ENCODE peak calls at places on chromosomes 6 and 20, in eight cellular contexts. N is hepatocyte, U is left lung, X is IMR-90, V is AG10803, Z is astrocyte of the cerebellum, A is B cell, O is AG09309. J is an unnamed sample.

GRCh38 chr6:21935561-21936028 is 342.0 kb downstream of the SOX4 start:
- DNase-seq in N (no peak), U (no peak), X (peak; percentile 69), V (peak; percentile 76), Z (no peak), A (no peak), O (no peak), J (peak; percentile 53)

GRCh38 chr20:1697592-1697991 is 40.0 kb upstream of the SIRPG start:
- DNase-seq in N (no peak), U (no peak), X (no peak), V (no peak), Z (no peak), A (no peak), O (no peak), J (no peak)

GRCh38 chr20:63858393-63859165 is 2.7 kb upstream of the ABHD16B start:
- DNase-seq in N (no peak), U (peak; percentile 74), X (peak; percentile 59), V (no peak), Z (no peak), A (no peak), O (no peak), J (peak; percentile 25)

GRCh38 chr6:82025271-82025670 is 222.3 kb downstream of the IBTK start:
- DNase-seq in N (no peak), U (no peak), X (peak; percentile 15), V (peak; percentile 62), Z (no peak), A (no peak), O (no peak), J (peak; percentile 18)

GRCh38 chr20:57844626-57845596 is 135.1 kb upstream of the PMEPA1 start:
- DNase-seq in N (no peak), U (no peak), X (no peak), V (no peak), Z (no peak), A (no peak), O (no peak), J (no peak)

GRCh38 chr20:9143926-9144325 is 75.0 kb downstream of the PLCB4 start:
- DNase-seq in N (no peak), U (no peak), X (no peak), V (peak; percentile 45), Z (no peak), A (no peak), O (no peak), J (no peak)

GRCh38 chr6:82068721-82069120 is 178.8 kb downstream of the IBTK start:
- DNase-seq in N (no peak), U (no peak), X (no peak), V (peak; percentile 36), Z (no peak), A (no peak), O (no peak), J (no peak)

GRCh38 chr20:61476956-61477355 is 224.9 kb downstream of the CDH4 start:
- DNase-seq in N (no peak), U (no peak), X (no peak), V (no peak), Z (no peak), A (no peak), O (no peak), J (no peak)

GRCh38 chr6:111880181-111880944 is 7.1 kb upstream of the FYN start:
- DNase-seq in N (no peak), U (no peak), X (peak; percentile 54), V (peak; percentile 72), Z (no peak), A (no peak), O (no peak), J (peak; percentile 51)

GRCh38 chr20:38342196-38342595 is 4.1 kb upstream of the LBP start:
- DNase-seq in N (no peak), U (no peak), X (no peak), V (no peak), Z (no peak), A (no peak), O (no peak), J (no peak)

GRCh38 chr20:38343798-38344701 is 2.2 kb upstream of the LBP start:
- DNase-seq in N (peak; percentile 26), U (no peak), X (no peak), V (peak; percentile 17), Z (no peak), A (no peak), O (no peak), J (no peak)

GRCh38 chr20:38342716-38343106 is 3.6 kb upstream of the LBP start:
- DNase-seq in N (no peak), U (no peak), X (no peak), V (no peak), Z (no peak), A (no peak), O (no peak), J (no peak)

GRCh38 chr20:38345643-38346042 is 639 bp upstream of the LBP start:
- DNase-seq in N (no peak), U (no peak), X (no peak), V (no peak), Z (no peak), A (no peak), O (no peak), J (no peak)

DNA sequence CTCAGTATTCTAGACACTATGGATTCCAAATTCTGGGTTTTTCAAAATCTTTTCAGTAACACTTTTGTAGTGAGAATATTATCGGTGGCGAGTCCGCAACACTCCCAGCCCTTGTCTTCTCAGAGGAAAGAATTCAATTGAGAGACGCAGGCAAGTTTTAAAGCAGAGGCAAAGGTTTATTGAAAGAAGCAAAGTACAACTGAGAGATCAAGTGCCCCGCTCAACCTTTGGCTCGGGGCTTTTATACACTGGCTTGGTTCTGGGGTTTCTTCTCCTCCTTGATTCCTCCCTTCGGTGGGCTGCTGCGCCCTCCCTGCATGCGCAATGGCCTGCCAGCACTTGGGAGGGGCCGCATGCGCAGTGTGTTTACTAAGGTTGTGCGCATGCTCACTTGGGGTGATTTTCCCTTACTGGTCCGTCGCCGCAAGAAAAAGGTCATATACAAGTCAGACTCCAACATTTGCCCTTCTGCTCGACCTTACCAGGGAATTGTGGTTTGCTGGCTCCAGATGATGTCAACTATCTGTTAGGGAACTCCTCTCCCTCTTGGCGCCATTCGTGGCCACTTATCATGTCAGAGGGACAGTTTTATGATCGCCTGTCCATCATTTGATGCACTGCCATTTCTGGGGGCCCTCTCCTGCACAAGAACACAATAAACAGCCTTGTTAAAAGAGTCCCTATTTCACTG is 3.0 kb upstream of the LBP start:
- DNase-seq in N (peak; percentile 27), U (no peak), X (peak; percentile 46), V (peak; percentile 35), Z (no peak), A (no peak), O (no peak), J (no peak)
- TF ChIP-seq CTCF in N (no peak), U (no peak), X (no peak), V (no peak), Z (no peak), A (no peak), O (no peak), J (no peak)

GRCh38 chr6:26537846-26538571 is at the start of gene HMGN4:
- DNase-seq in N (peak; percentile 93), U (peak; percentile 93), X (peak; percentile 90), V (peak; percentile 90), Z (peak; percentile 88), A (peak; percentile 88), O (peak; percentile 68), J (peak; percentile 88)
- TF ChIP-seq CTCF in N (no peak), U (no peak), X (peak; percentile 1), V (peak; percentile 16), Z (no peak), A (peak; percentile 8), O (no peak), J (peak; percentile 9)

GRCh38 chr20:36950432-36951197 is 893 bp downstream of the SAMHD1 start:
- DNase-seq in N (peak; percentile 16), U (peak; percentile 80), X (peak; percentile 22), V (no peak), Z (no peak), A (no peak), O (no peak), J (peak; percentile 23)
- TF ChIP-seq CTCF in N (no peak), U (no peak), X (no peak), V (no peak), Z (peak; percentile 6), A (no peak), O (no peak), J (peak; percentile 15)

GRCh38 chr20:51752343-51752951 is 15.7 kb downstream of the ATP9A start:
- DNase-seq in N (peak; percentile 29), U (no peak), X (peak; percentile 93), V (peak; percentile 92), Z (peak; percentile 59), A (no peak), O (peak; percentile 86), J (peak; percentile 93)
- TF ChIP-seq CTCF in N (no peak), U (no peak), X (no peak), V (no peak), Z (no peak), A (no peak), O (no peak), J (no peak)

J was measured in HFFc6.